ENCODE peak calls at places on chromosomes 12 and 14, in nine cellular contexts. Z is suprapubic skin, P is HepG2, W is uterus, I is stomach, H is A549, L is ovary, O is esophagus squamous epithelium, V is HCT116. F is an unnamed sample.

GRCh38 chr12:132029503-132030300 is 80.0 kb downstream of the EP400 start:
- DNase-seq in W (no peak), L (peak; percentile 31), V (no peak), H (no peak), O (no peak), I (no peak), Z (no peak), P (no peak), F (no peak)

GRCh38 chr12:69720748-69721147 is 17.9 kb upstream of the RAB3IP start:
- DNase-seq in V (no peak), W (no peak), I (no peak), L (no peak), H (no peak), O (no peak), Z (no peak), P (no peak), F (no peak)

GRCh38 chr12:1332327-1332726 is 262.1 kb downstream of the FBXL14 start:
- DNase-seq in I (peak; percentile 33), W (no peak), V (peak; percentile 6), L (no peak), Z (no peak), O (no peak), P (peak; percentile 57), H (no peak), F (no peak)

GRCh38 chr14:105313381-105314286 is 914 bp upstream of the PACS2 start:
- DNase-seq in P (no peak), H (no peak), L (peak; percentile 71), Z (no peak), V (no peak), W (peak; percentile 48), O (no peak), I (peak; percentile 43), F (no peak)

GRCh38 chr12:13982010-13982409 is 608 bp upstream of the GRIN2B start:
- DNase-seq in V (peak; percentile 15), H (peak; percentile 81), L (no peak), I (no peak), O (no peak), W (no peak), P (no peak), Z (no peak), F (no peak)

GRCh38 chr12:51934080-51934479 is 17.4 kb upstream of the ACVR1B start:
- DNase-seq in H (no peak), V (no peak), W (no peak), Z (no peak), P (no peak), I (no peak), O (no peak), L (no peak), F (no peak)

GRCh38 chr12:101695698-101696097 is 1.7 kb upstream of the CHPT1 start:
- DNase-seq in V (no peak), I (no peak), O (no peak), Z (no peak), P (peak; percentile 61), H (no peak), W (no peak), L (no peak), F (no peak)

GRCh38 chr14:52716160-52716559 is 9.2 kb downstream of the PSMC6 start:
- DNase-seq in H (no peak), O (no peak), L (no peak), V (no peak), Z (no peak), P (no peak), I (no peak), W (no peak), F (no peak)

GRCh38 chr12:59407799-59408198 is 188.0 kb upstream of the SLC16A7 start:
- DNase-seq in W (no peak), V (no peak), H (no peak), Z (no peak), P (no peak), I (no peak), L (no peak), O (no peak), F (no peak)

GRCh38 chr12:47391566-47391965 is 311.8 kb upstream of the AMIGO2 start:
- DNase-seq in V (no peak), W (no peak), Z (no peak), H (no peak), P (no peak), L (no peak), I (peak; percentile 26), O (no peak), F (no peak)

GRCh38 chr14:105852378-105853088 is 326.1 kb downstream of the TMEM121 start:
- DNase-seq in V (no peak), O (no peak), W (no peak), P (no peak), Z (peak; percentile 53), I (no peak), L (peak; percentile 15), H (no peak), F (no peak)

GRCh38 chr14:100850841-100851585 is 25.1 kb downstream of the MEG3 start:
- DNase-seq in L (peak; percentile 68), Z (peak; percentile 84), H (peak; percentile 71), W (peak; percentile 45), I (peak; percentile 71), P (peak; percentile 48), V (peak; percentile 74), O (no peak), F (no peak)

GRCh38 chr14:67187826-67188225 is 1.4 kb upstream of the GARIN2 start:
- DNase-seq in Z (no peak), I (peak; percentile 69), H (peak; percentile 29), P (no peak), O (no peak), L (no peak), V (peak; percentile 85), W (no peak), F (no peak)

GRCh38 chr14:53331247-53331646 is 178.1 kb upstream of the DDHD1 start:
- DNase-seq in W (no peak), I (no peak), L (no peak), V (no peak), H (no peak), Z (no peak), P (no peak), O (no peak), F (no peak)

GRCh38 chr14:97709552-97709951 is 912.4 kb downstream of the VRK1 start:
- DNase-seq in L (no peak), O (no peak), W (no peak), P (no peak), I (no peak), V (no peak), Z (no peak), H (no peak), F (no peak)

DNA sequence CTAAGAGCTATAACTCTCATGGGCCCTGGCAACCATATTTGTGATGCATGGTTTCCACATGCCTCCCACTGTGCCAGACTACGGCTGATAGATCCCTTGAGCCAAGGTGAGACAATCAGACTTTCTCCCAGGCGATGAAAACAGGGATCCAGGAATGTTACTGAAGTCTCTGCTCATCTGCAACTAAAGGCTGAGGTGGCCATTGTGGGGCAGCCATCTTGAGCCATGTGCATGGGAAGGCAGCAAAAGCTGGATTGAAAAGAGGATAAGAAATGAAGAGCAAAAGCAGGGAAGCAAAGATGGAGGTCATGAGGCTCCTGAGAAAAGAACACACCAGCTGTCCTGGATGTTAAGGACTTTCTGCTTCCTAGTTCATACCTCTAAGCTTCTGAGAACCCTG is 5.5 kb downstream of the EGLN3 start:
- DNase-seq in P (no peak), L (no peak), O (no peak), Z (no peak), H (no peak), W (no peak), I (no peak), V (no peak), F (no peak)
- H3K4me1 ChIP-seq in P (no peaks in the 10 kb centered on the region), L (peaks cover 1% of the 10 kb centered on the region), O (peaks cover 6% of the 10 kb centered on the region), Z (peaks cover 41% of the 10 kb centered on the region), H (peaks cover 10% of the 10 kb centered on the region), W (no peaks in the 10 kb centered on the region), I (peaks cover 44% of the 10 kb centered on the region), V (peaks cover 6% of the 10 kb centered on the region), F (peaks cover 10% of the 10 kb centered on the region)

GRCh38 chr12:12333980-12334709 is 15.9 kb downstream of the MANSC1 start:
- DNase-seq in W (peak; percentile 56), Z (peak; percentile 70), H (peak; percentile 77), L (peak; percentile 50), O (no peak), P (peak; percentile 53), V (peak; percentile 47), I (peak; percentile 65), F (no peak)
- TF ChIP-seq POLR2A in W (no peak), Z (no peak), H (no peak), L (no peak), O (no peak), P (no peak), V (no peak), I (no peak), F (no peak)

GRCh38 chr12:9707356-9707755 is 25.5 kb downstream of the CLECL1 start:
- DNase-seq in I (no peak), Z (no peak), W (no peak), V (no peak), L (no peak), P (no peak), H (no peak), O (no peak), F (no peak)
- H3K4me3 ChIP-seq in I (no peak overlapping the region), Z (no peak overlapping the region), W (no peak overlapping the region), V (no peak overlapping the region), L (no peak overlapping the region), P (no peak overlapping the region), H (no peak overlapping the region), O (no peak overlapping the region), F (no peak overlapping the region)

GRCh38 chr14:95225251-95225887 is 68.0 kb upstream of the DICER1 start:
- DNase-seq in W (no peak), I (no peak), H (no peak), P (no peak), L (no peak), V (no peak), Z (no peak), O (no peak), F (no peak)

GRCh38 chr14:95226801-95227200 is 69.5 kb upstream of the DICER1 start:
- DNase-seq in W (no peak), H (no peak), I (no peak), Z (no peak), L (no peak), V (no peak), O (no peak), P (no peak), F (no peak)

GRCh38 chr14:95229749-95230148 is 72.4 kb upstream of the DICER1 start:
- DNase-seq in L (no peak), I (no peak), W (no peak), O (no peak), V (no peak), P (peak; percentile 35), H (peak; percentile 15), Z (no peak), F (no peak)

GRCh38 chr14:95228240-95228639 is 70.9 kb upstream of the DICER1 start:
- DNase-seq in H (no peak), O (no peak), Z (no peak), P (no peak), W (no peak), L (no peak), V (no peak), I (no peak), F (no peak)

DNA sequence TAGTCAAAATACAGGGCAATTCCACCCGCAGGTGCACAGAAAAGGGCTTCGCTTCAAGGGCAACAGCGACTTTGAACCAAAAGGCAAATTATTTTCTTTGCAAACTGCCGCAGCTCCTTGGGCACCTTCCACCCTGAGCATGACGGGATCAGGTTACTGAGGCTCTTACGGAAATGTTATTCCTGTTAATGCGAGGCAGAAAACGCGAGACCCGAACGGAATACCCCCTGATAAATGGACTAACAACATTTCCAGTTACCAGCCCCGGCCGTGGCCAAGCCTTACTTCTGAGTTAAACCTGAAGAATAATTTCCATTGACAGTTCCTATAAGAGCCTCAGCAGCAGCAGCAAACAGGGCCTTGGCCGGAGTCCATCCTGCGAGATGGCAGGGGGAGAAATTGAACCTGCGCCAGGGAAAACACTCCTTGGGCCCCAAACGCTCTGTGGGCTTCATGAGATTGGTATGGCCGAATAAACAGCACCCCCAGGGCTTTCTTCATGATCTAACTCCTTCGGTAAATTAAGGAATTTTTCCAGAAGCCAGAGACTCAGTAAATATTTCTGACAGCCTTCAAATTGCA is 70.0 kb upstream of the DICER1 start:
- DNase-seq in O (no peak), W (no peak), P (no peak), V (no peak), L (peak; percentile 49), H (no peak), I (peak; percentile 57), Z (no peak), F (no peak)
- H3K4me1 ChIP-seq in O (peaks cover 4% of the 10 kb centered on the region), W (no peaks in the 10 kb centered on the region), P (peaks cover 30% of the 10 kb centered on the region), V (no peaks in the 10 kb centered on the region), L (peaks cover 3% of the 10 kb centered on the region), H (peaks cover 11% of the 10 kb centered on the region), I (peaks cover 20% of the 10 kb centered on the region), Z (peaks cover 9% of the 10 kb centered on the region), F (peaks cover 15% of the 10 kb centered on the region)